ENCODE peak calls at places on chromosomes 7 and 10, in ten cellular contexts. S, W, R, Z, H, G, B, C, U and E are unnamed samples. For H3K36me3 and H3K27me3, the result is how much of the 10 kb centered on the place peaks cover.

GRCh38 chr10:35821339-35821911 is 179.3 kb upstream of the FZD8 start:
- DNase-seq in S (peak), W (no peak), R (no peak), Z (no peak), H (no peak), G (no peak), B (no peak), C (no peak), U (no peak), E (no peak)

GRCh38 chr7:31991846-31992245 is 78.4 kb downstream of the PDE1C start:
- DNase-seq in S (no peak), W (no peak), R (no peak), Z (no peak), H (no peak), G (no peak), B (peak), C (no peak), U (no peak), E (no peak)

GRCh38 chr7:105519353-105519752 is 2.7 kb downstream of the PUS7 start:
- DNase-seq in S (no peak), W (no peak), R (no peak), Z (no peak), H (no peak), G (no peak), B (peak), C (no peak), U (no peak), E (no peak)

GRCh38 chr7:158734861-158735260 is 30.3 kb upstream of the NCAPG2 start:
- DNase-seq in S (no peak), W (no peak), R (no peak), Z (no peak), H (no peak), G (no peak), B (peak), C (no peak), U (no peak), E (no peak)

GRCh38 chr10:110789604-110790428 is 81.9 kb upstream of the PDCD4 start:
- DNase-seq in S (no peak), W (no peak), R (no peak), Z (no peak), H (no peak), G (no peak), B (no peak), C (no peak), U (no peak), E (no peak)

GRCh38 chr10:27252267-27253000 is 11.8 kb upstream of the ACBD5 start:
- DNase-seq in S (no peak), W (no peak), R (no peak), Z (peak), H (peak), G (peak), B (no peak), C (no peak), U (peak), E (peak)

GRCh38 chr7:100127866-100128601 is 1.3 kb downstream of the MBLAC1 start:
- DNase-seq in S (peak), W (no peak), R (peak), Z (no peak), H (peak), G (peak), B (peak), C (no peak), U (peak), E (peak)

GRCh38 chr10:106387063-106387462 is 777.4 kb downstream of the SORCS1 start:
- DNase-seq in S (no peak), W (no peak), R (no peak), Z (no peak), H (no peak), G (no peak), B (peak), C (no peak), U (no peak), E (no peak)

GRCh38 chr7:158315326-158315725 is 272.3 kb downstream of the PTPRN2 start:
- DNase-seq in S (no peak), W (no peak), R (no peak), Z (no peak), H (no peak), G (no peak), B (no peak), C (no peak), U (no peak), E (no peak)

GRCh38 chr10:85916999-85917573 is 449.5 kb downstream of the GRID1 start:
- DNase-seq in S (no peak), W (no peak), R (no peak), Z (no peak), H (no peak), G (no peak), B (no peak), C (no peak), U (no peak), E (no peak)

GRCh38 chr7:25830228-25830627 is 321.8 kb upstream of the NFE2L3 start:
- DNase-seq in S (no peak), W (no peak), R (no peak), Z (no peak), H (no peak), G (no peak), B (no peak), C (no peak), U (no peak), E (no peak)

GRCh38 chr10:79266092-79266491 is 81.2 kb upstream of the PPIF start:
- DNase-seq in S (no peak), W (no peak), R (no peak), Z (no peak), H (no peak), G (no peak), B (no peak), C (no peak), U (peak), E (no peak)

GRCh38 chr10:61904711-61905445 is 3.4 kb downstream of the ARID5B start:
- DNase-seq in S (no peak), W (no peak), R (peak), Z (no peak), H (peak), G (no peak), B (peak), C (no peak), U (peak), E (peak)

GRCh38 chr10:624605-625334 is 64.7 kb downstream of the DIP2C start:
- DNase-seq in S (no peak), W (no peak), R (no peak), Z (peak), H (peak), G (peak), B (no peak), C (no peak), U (peak), E (peak)

GRCh38 chr7:42661312-42661711 is 250.6 kb downstream of the C7orf25 start:
- DNase-seq in S (no peak), W (no peak), R (no peak), Z (no peak), H (no peak), G (no peak), B (peak), C (peak), U (no peak), E (no peak)

GRCh38 chr10:127906548-127907377 is at the start of gene PTPRE:
- DNase-seq in S (peak), W (no peak), R (peak), Z (peak), H (peak), G (peak), B (peak), C (peak), U (peak), E (peak)

GRCh38 chr7:138564365-138564764 is 104.3 kb downstream of the TRIM24 start:
- DNase-seq in S (no peak), W (no peak), R (no peak), Z (no peak), H (no peak), G (peak), B (peak), C (no peak), U (peak), E (no peak)

GRCh38 chr10:131452926-131453771 is 141.6 kb upstream of the TCERG1L start:
- DNase-seq in S (peak), W (no peak), R (no peak), Z (peak), H (no peak), G (peak), B (no peak), C (no peak), U (peak), E (peak)

GRCh38 chr10:78863121-78863520 is 205.6 kb upstream of the ZMIZ1 start:
- DNase-seq in S (no peak), W (no peak), R (no peak), Z (no peak), H (no peak), G (no peak), B (no peak), C (no peak), U (peak), E (no peak)

GRCh38 chr7:75881436-75882095 is 2.7 kb downstream of the RHBDD2 start:
- DNase-seq in S (no peak), W (no peak), R (peak), Z (no peak), H (no peak), G (no peak), B (no peak), C (no peak), U (no peak), E (peak)
- H3K4me3 ChIP-seq in S (no peak), W (no peak), R (no peak), Z (no peak), H (no peak), G (no peak), B (no peak), C (no peak), U (no peak), E (no peak)

DNA sequence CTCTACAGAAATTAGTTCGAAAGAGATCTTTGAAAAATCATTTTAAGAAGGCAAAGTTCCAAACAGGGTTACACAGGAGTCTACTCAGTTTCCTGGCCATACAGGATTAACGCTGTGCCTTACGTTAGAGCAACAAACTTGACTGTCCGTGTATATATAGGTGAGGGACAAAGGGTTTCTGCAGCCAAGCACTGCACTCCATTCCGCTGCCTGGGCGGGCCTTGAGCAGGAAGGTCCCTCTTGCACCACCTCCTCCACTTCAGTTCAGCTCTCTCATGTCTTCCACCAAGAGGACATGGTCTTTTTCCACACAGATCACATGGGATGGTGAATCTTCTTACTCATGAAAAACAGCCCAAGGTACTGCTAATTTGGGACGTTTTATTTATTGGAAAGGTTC is 43.2 kb downstream of the MCMBP start:
- DNase-seq in S (no peak), W (no peak), R (no peak), Z (no peak), H (no peak), G (no peak), B (no peak), C (no peak), U (no peak), E (no peak)
- H3K36me3 ChIP-seq in S (half or more), W (half or more), R (half or more), Z (half or more), H (under half), G (under half), B (half or more), C (half or more), U (under half), E (under half)

DNA sequence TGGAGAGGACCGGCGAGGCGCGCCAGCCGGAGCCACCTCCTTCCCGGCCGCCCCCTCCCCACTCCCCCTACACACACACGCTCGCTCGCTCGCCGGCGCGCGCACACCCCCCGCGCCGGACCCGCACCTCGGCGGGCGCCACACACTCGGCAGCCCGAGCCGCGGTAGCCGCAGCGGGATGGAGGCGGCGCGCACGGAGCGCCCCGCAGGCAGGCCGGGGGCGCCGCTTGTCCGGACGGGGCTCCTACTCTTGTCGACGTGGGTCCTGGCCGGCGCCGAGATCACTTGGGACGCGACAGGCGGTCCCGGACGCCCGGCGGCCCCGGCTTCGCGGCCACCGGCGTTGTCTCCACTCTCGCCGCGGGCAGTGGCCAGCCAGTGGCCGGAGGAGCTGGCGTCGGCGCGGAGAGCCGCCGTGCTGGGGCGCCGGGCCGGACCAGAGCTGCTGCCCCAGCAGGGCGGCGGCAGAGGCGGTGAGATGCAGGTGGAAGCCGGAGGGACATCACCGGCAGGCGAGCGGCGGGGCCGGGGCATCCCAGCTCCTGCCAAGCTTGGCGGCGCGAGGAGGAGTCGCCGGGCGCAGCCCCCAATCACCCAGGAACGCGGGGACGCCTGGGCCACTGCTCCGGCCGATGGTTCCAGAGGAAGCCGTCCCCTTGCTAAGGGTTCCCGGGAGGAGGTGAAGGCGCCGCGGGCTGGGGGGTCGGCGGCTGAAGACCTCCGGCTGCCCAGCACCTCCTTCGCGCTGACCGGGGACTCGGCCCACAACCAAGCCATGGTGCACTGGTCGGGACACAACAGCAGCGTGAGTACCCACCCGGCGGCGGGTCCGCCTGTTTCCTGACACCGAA is at the start of gene SORCS3:
- DNase-seq in S (peak), W (no peak), R (no peak), Z (no peak), H (no peak), G (no peak), B (no peak), C (no peak), U (peak), E (peak)
- H3K27me3 ChIP-seq in S (half or more), W (half or more), R (under half), Z (half or more), H (under half), G (under half), B (under half), C (under half), U (half or more), E (half or more)

DNA sequence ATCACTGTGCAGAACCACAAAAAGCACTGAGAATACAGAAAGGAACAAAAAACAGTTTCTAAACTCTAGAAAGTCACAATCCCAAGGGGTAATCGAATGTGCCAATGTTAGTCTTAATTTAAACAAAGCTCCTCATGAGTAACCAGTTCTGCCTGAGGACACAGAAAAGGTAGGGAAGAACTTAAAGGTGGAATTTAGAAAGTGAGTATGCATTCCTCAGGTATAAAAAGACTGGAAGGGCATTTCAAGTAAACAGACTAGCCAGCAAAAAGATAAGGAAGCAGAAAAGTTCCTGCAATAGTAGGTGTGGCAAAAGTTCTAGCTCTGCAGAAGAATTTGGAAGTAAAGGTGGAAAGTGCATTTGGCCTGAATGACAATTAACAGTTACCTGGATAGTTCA is 84.6 kb upstream of the DLX6 start:
- DNase-seq in S (no peak), W (no peak), R (no peak), Z (no peak), H (no peak), G (no peak), B (peak), C (no peak), U (no peak), E (no peak)
- H3K4me3 ChIP-seq in S (no peak), W (no peak), R (no peak), Z (no peak), H (no peak), G (no peak), B (no peak), C (no peak), U (no peak), E (no peak)

DNA sequence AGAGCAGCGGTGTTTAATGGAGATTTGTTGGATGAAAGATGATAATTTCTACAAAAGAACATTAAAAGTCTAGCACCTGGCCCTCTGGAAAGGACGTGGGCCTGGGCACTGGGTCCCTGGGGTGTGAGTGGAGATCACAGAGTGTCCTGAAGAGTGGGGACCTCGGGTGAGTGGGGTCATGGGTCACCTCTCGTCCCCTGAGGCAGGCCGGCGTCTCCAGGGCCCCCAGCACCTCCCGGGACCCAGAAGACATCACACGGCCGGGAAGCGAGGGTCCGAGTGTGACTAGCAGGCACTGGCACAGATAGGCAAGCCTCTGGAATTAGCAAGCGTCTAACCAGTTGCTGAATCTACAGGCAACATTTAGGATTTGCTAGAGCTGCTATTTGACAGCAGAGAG is 257.2 kb downstream of the MAD1L1 start:
- DNase-seq in S (no peak), W (no peak), R (no peak), Z (no peak), H (no peak), G (peak), B (no peak), C (no peak), U (no peak), E (no peak)
- H3K36me3 ChIP-seq in S (under half), W (under half), R (under half), Z (under half), H (under half), G (under half), B (under half), C (under half), U (under half), E (under half)

GRCh38 chr7:137390076-137390475 is 46.5 kb upstream of the PTN start:
- DNase-seq in S (no peak), W (no peak), R (no peak), Z (no peak), H (no peak), G (no peak), B (no peak), C (no peak), U (peak), E (no peak)

GRCh38 chr7:137381045-137381444 is 37.5 kb upstream of the PTN start:
- DNase-seq in S (no peak), W (no peak), R (no peak), Z (no peak), H (no peak), G (no peak), B (no peak), C (no peak), U (no peak), E (no peak)

DNA sequence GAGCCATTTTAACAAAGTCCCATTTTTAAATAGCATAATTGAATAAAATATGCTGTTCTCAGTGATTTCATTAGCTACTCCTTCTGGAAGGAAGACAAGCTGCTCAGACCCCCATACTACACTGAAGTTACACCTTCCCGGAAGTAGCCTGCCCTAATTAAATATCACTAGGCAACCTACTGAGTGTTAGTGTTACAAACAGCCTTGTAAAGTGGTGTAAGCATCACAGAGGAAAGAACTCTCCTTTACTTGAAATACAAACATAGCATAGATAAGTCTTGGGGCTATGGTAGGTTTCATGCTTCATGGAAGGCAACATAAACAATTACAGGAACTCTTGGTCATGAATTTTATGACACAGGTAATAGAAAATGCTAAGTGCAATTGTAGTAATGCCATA is 43.4 kb upstream of the PTN start:
- DNase-seq in S (no peak), W (no peak), R (no peak), Z (no peak), H (no peak), G (no peak), B (no peak), C (no peak), U (no peak), E (peak)
- H3K27me3 ChIP-seq in S (under half), W (under half), R (under half), Z (under half), H (under half), G (under half), B (half or more), C (under half), U (under half), E (under half)

DNA sequence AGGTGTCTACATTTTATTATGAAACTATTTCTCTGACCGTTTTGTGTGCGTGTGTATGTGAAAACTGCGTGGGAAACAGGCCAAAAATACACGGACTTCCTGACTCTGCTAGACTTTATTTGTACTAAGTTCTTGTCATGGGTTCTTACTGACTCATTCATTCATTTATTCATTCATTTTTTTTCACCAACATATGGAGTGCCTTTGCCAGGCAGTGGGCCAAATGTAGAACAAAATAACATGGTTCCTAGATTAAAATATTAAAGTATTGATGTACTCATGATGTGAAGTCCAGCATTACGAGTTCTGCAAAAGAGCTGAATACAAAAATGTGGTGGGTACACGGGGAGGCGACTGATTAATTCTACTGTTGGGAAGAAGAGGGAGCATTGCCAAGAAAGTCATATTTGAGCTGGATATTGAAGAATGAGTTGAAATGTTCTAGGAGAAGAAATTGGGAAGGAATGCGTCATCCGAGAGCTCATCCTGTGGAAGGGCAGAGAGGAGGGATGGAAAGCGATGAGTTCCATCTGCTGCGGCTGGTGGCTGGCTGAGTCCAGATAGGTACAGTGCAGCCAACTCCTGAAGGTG is 24.6 kb downstream of the CACNB2 start:
- DNase-seq in S (no peak), W (no peak), R (no peak), Z (no peak), H (no peak), G (no peak), B (peak), C (no peak), U (peak), E (no peak)
- H3K4me3 ChIP-seq in S (no peak), W (no peak), R (no peak), Z (no peak), H (no peak), G (no peak), B (no peak), C (no peak), U (no peak), E (no peak)

GRCh38 chr7:64685741-64686140 is 19.8 kb downstream of the ZNF107 start:
- DNase-seq in S (no peak), W (no peak), R (no peak), Z (no peak), H (no peak), G (no peak), B (peak), C (no peak), U (no peak), E (no peak)
- H3K36me3 ChIP-seq in S (half or more), W (half or more), R (under half), Z (half or more), H (under half), G (under half), B (half or more), C (under half), U (under half), E (under half)

GRCh38 chr7:154676422-154677073 is 326.4 kb downstream of the PAXIP1 start:
- DNase-seq in S (no peak), W (no peak), R (no peak), Z (no peak), H (no peak), G (no peak), B (no peak), C (no peak), U (peak), E (no peak)
- H3K27me3 ChIP-seq in S (half or more), W (under half), R (under half), Z (under half), H (under half), G (under half), B (under half), C (under half), U (under half), E (under half)